ENCODE peak calls at places on chromosome 9, in four cellular contexts. One of them, this sample, is unnamed.

GRCh38 chr9:87531370-87532295 is 34.0 kb downstream of the DAPK1 start:
- DNase-seq in iris pigment epithelial cell: no peak
- DNase-seq in NCI-H1048: no peak
- DNase-seq in esophagus squamous epithelium: no peak
- DNase-seq in this sample: no peak

GRCh38 chr9:33133186-33133585 is 34.0 kb downstream of the B4GALT1 start:
- DNase-seq in iris pigment epithelial cell: no peak
- DNase-seq in NCI-H1048: no peak
- DNase-seq in esophagus squamous epithelium: no peak
- DNase-seq in this sample: no peak

GRCh38 chr9:117718701-117719100 is 14.5 kb downstream of the TLR4 start:
- DNase-seq in iris pigment epithelial cell: no peak
- DNase-seq in NCI-H1048: no peak
- DNase-seq in esophagus squamous epithelium: no peak
- DNase-seq in this sample: no peak

GRCh38 chr9:97109194-97109811 is 70.4 kb upstream of the CTSV start:
- DNase-seq in iris pigment epithelial cell: peak; percentile 36
- DNase-seq in NCI-H1048: no peak
- DNase-seq in esophagus squamous epithelium: no peak
- DNase-seq in this sample: peak; percentile 8

GRCh38 chr9:70438341-70438924 is 24.0 kb upstream of the KLF9 start:
- DNase-seq in iris pigment epithelial cell: peak; percentile 92
- DNase-seq in NCI-H1048: no peak
- DNase-seq in esophagus squamous epithelium: no peak
- DNase-seq in this sample: peak; percentile 15

GRCh38 chr9:90773593-90773992 is 28.0 kb upstream of the SYK start:
- DNase-seq in iris pigment epithelial cell: no peak
- DNase-seq in NCI-H1048: no peak
- DNase-seq in esophagus squamous epithelium: no peak
- DNase-seq in this sample: peak; percentile 11

GRCh38 chr9:133664173-133664572 is 28.0 kb downstream of the DBH start:
- DNase-seq in iris pigment epithelial cell: no peak
- DNase-seq in NCI-H1048: no peak
- DNase-seq in esophagus squamous epithelium: no peak
- DNase-seq in this sample: no peak

GRCh38 chr9:114611516-114612271 is 603 bp downstream of the TMEM268 start:
- DNase-seq in iris pigment epithelial cell: peak; percentile 87
- DNase-seq in NCI-H1048: no peak
- DNase-seq in esophagus squamous epithelium: no peak
- DNase-seq in this sample: peak; percentile 83

GRCh38 chr9:73753171-73753570 is 601.5 kb downstream of the ANXA1 start:
- DNase-seq in iris pigment epithelial cell: peak; percentile 71
- DNase-seq in NCI-H1048: no peak
- DNase-seq in esophagus squamous epithelium: no peak
- DNase-seq in this sample: no peak

GRCh38 chr9:96203867-96204412 is 98.0 kb downstream of the HSD17B3 start:
- DNase-seq in iris pigment epithelial cell: no peak
- DNase-seq in NCI-H1048: no peak
- DNase-seq in esophagus squamous epithelium: no peak
- DNase-seq in this sample: no peak

GRCh38 chr9:136202449-136203405 is 2.2 kb downstream of the LHX3 start:
- DNase-seq in iris pigment epithelial cell: no peak
- DNase-seq in NCI-H1048: no peak
- DNase-seq in esophagus squamous epithelium: no peak
- DNase-seq in this sample: no peak

GRCh38 chr9:37381094-37381741 is 41.3 kb upstream of the GRHPR start:
- DNase-seq in iris pigment epithelial cell: no peak
- DNase-seq in NCI-H1048: no peak
- DNase-seq in esophagus squamous epithelium: no peak
- DNase-seq in this sample: no peak

GRCh38 chr9:86637515-86637914 is 283.3 kb upstream of the TUT7 start:
- DNase-seq in iris pigment epithelial cell: peak; percentile 47
- DNase-seq in NCI-H1048: no peak
- DNase-seq in esophagus squamous epithelium: no peak
- DNase-seq in this sample: peak; percentile 29

GRCh38 chr9:136081113-136081825 is 13.8 kb downstream of the NACC2 start:
- DNase-seq in iris pigment epithelial cell: no peak
- DNase-seq in NCI-H1048: no peak
- DNase-seq in esophagus squamous epithelium: no peak
- DNase-seq in this sample: no peak

GRCh38 chr9:136438548-136438908 is 1.1 kb downstream of the INPP5E start:
- DNase-seq in iris pigment epithelial cell: peak; percentile 36
- DNase-seq in NCI-H1048: no peak
- DNase-seq in esophagus squamous epithelium: no peak
- DNase-seq in this sample: no peak

GRCh38 chr9:33112099-33112498 is 35.6 kb upstream of the SMU1 start:
- DNase-seq in iris pigment epithelial cell: no peak
- DNase-seq in NCI-H1048: no peak
- DNase-seq in esophagus squamous epithelium: no peak
- DNase-seq in this sample: no peak

GRCh38 chr9:127112683-127113539 is 9.5 kb downstream of the ANGPTL2 start:
- DNase-seq in iris pigment epithelial cell: peak; percentile 22
- DNase-seq in NCI-H1048: no peak
- DNase-seq in esophagus squamous epithelium: no peak
- DNase-seq in this sample: no peak

GRCh38 chr9:127035948-127036347 is 86.5 kb downstream of the ANGPTL2 start:
- DNase-seq in iris pigment epithelial cell: no peak
- DNase-seq in NCI-H1048: no peak
- DNase-seq in esophagus squamous epithelium: no peak
- DNase-seq in this sample: no peak

GRCh38 chr9:113650207-113651131 is 186.9 kb downstream of the RGS3 start:
- DNase-seq in iris pigment epithelial cell: peak; percentile 92
- DNase-seq in NCI-H1048: no peak
- DNase-seq in esophagus squamous epithelium: no peak
- DNase-seq in this sample: peak; percentile 39

GRCh38 chr9:104833701-104834100 is 69.8 kb downstream of the NIPSNAP3B start:
- DNase-seq in iris pigment epithelial cell: no peak
- DNase-seq in NCI-H1048: no peak
- DNase-seq in esophagus squamous epithelium: no peak
- DNase-seq in this sample: no peak

GRCh38 chr9:136773386-136774044 is 9.2 kb upstream of the LCN15 start:
- DNase-seq in iris pigment epithelial cell: peak; percentile 21
- DNase-seq in NCI-H1048: no peak
- DNase-seq in esophagus squamous epithelium: no peak
- DNase-seq in this sample: peak; percentile 39

GRCh38 chr9:6383551-6384225 is 29.3 kb upstream of the UHRF2 start:
- DNase-seq in iris pigment epithelial cell: peak; percentile 69
- DNase-seq in NCI-H1048: no peak
- DNase-seq in esophagus squamous epithelium: no peak
- DNase-seq in this sample: peak; percentile 35

GRCh38 chr9:113484258-113484730 is 20.8 kb downstream of the RGS3 start:
- DNase-seq in iris pigment epithelial cell: no peak
- DNase-seq in NCI-H1048: no peak
- DNase-seq in esophagus squamous epithelium: no peak
- DNase-seq in this sample: no peak

GRCh38 chr9:135184158-135184557 is 96.7 kb downstream of the OLFM1 start:
- DNase-seq in iris pigment epithelial cell: no peak
- DNase-seq in NCI-H1048: no peak
- DNase-seq in esophagus squamous epithelium: no peak
- DNase-seq in this sample: no peak

GRCh38 chr9:89639367-89639795 is 34.6 kb downstream of the GADD45G start:
- DNase-seq in iris pigment epithelial cell: no peak
- DNase-seq in NCI-H1048: no peak
- DNase-seq in esophagus squamous epithelium: no peak
- DNase-seq in this sample: no peak

GRCh38 chr9:136921307-136921706 is 23.2 kb downstream of the FBXW5 start:
- DNase-seq in iris pigment epithelial cell: no peak
- DNase-seq in NCI-H1048: no peak
- DNase-seq in esophagus squamous epithelium: no peak
- DNase-seq in this sample: no peak

GRCh38 chr9:125759812-125760134 is 12.6 kb downstream of the PBX3 start:
- DNase-seq in iris pigment epithelial cell: no peak
- DNase-seq in NCI-H1048: no peak
- DNase-seq in esophagus squamous epithelium: no peak
- DNase-seq in this sample: no peak

GRCh38 chr9:19471737-19472648 is 63.2 kb downstream of the ACER2 start:
- DNase-seq in iris pigment epithelial cell: peak; percentile 44
- DNase-seq in NCI-H1048: no peak
- DNase-seq in esophagus squamous epithelium: no peak
- DNase-seq in this sample: peak; percentile 72

This sample was measured in AG08396.